ENCODE peak calls at places on chromosomes 4 and X, in nine cellular contexts. L is cardiac muscle cell, S is lower lobe of right lung, Q is colonic mucosa, W is SK-N-SH, P is astrocyte, N is brain microvascular endothelial cell, X is thoracic aorta, R is DND-41. E is an unnamed sample.

GRCh38 chr4:152014280-152014679 is 253.5 kb upstream of the GATB start:
- DNase-seq in L (no peak), S (no peak), Q (no peak), W (no peak), P (no peak), N (no peak), X (no peak), R (peak), E (no peak)

GRCh38 chr4:141563721-141564120 is 72.7 kb upstream of the IL15 start:
- DNase-seq in L (no peak), S (no peak), Q (no peak), W (no peak), P (no peak), N (no peak), X (no peak), R (no peak), E (no peak)

GRCh38 chr4:81052119-81053068 is 21.9 kb downstream of the BMP3 start:
- DNase-seq in L (peak), S (peak), Q (peak), W (peak), P (peak), N (peak), X (no peak), R (peak), E (peak)

GRCh38 chr4:187192266-187192665 is 468.6 kb upstream of the FAT1 start:
- DNase-seq in L (no peak), S (no peak), Q (no peak), W (no peak), P (no peak), N (no peak), X (no peak), R (no peak), E (no peak)

GRCh38 chr4:79232555-79232954 is 93.3 kb downstream of the NAA11 start:
- DNase-seq in L (peak), S (no peak), Q (no peak), W (no peak), P (no peak), N (peak), X (no peak), R (no peak), E (no peak)

GRCh38 chr4:168693750-168694470 is 197.1 kb downstream of the PALLD start:
- DNase-seq in L (no peak), S (no peak), Q (no peak), W (no peak), P (peak), N (no peak), X (no peak), R (no peak), E (no peak)

GRCh38 chrX:82370978-82371646 is 1137.0 kb upstream of the POU3F4 start:
- DNase-seq in L (no peak), S (no peak), Q (no peak), W (no peak), P (no peak), N (no peak), X (no peak), R (no peak), E (no peak)

GRCh38 chr4:42048394-42048793 is 58.1 kb downstream of the SLC30A9 start:
- DNase-seq in L (peak), S (no peak), Q (no peak), W (no peak), P (peak), N (peak), X (no peak), R (no peak), E (peak)

GRCh38 chr4:25107827-25108516 is 52.3 kb downstream of the SEPSECS start:
- DNase-seq in L (no peak), S (no peak), Q (no peak), W (no peak), P (no peak), N (no peak), X (no peak), R (no peak), E (no peak)

GRCh38 chrX:46306103-46306502 is 239.1 kb downstream of the ZNF674 start:
- DNase-seq in L (no peak), S (no peak), Q (no peak), W (no peak), P (no peak), N (no peak), X (no peak), R (no peak), E (no peak)

GRCh38 chrX:110430293-110431076 is 71.8 kb downstream of the RTL9 start:
- DNase-seq in L (no peak), S (no peak), Q (no peak), W (no peak), P (no peak), N (no peak), X (no peak), R (no peak), E (no peak)

GRCh38 chr4:98343640-98344039 is 82.5 kb downstream of the RAP1GDS1 start:
- DNase-seq in L (no peak), S (no peak), Q (no peak), W (no peak), P (no peak), N (no peak), X (no peak), R (no peak), E (no peak)

DNA sequence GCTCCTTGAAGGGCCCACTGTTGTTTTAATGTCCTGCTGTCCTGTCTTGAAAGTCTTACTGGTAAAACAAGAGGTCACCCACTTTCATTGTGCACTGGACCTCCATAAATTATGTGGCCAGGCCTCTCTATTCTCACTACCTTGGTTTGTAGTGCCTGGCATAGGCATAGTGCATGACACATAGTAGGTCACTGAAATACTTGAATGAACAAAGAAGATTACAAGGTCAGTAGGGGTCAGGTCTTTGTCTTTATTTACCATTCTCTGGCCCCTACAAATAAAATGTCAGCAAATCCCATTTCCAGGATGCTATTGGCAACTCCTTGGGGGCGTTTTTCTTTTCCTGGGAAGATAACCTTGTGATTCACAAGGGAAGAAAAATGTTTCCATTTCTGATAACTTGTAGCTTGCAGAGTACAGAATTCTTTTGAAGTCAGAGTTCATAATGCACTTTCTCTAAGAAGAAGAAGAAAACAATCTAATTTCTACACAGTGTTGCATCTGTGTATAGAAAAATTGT is 1.4 kb downstream of the PGM2 start:
- DNase-seq in L (peak), S (no peak), Q (no peak), W (no peak), P (no peak), N (no peak), X (no peak), R (no peak), E (no peak)
- H3K27ac ChIP-seq in L (no peak), S (no peak), Q (no peak), W (no peak), P (no peak), N (peak), X (no peak), R (no peak), E (no peak)

GRCh38 chrX:47562615-47563243 is 1.7 kb downstream of the ARAF start:
- DNase-seq in L (peak), S (no peak), Q (no peak), W (no peak), P (no peak), N (no peak), X (no peak), R (peak), E (no peak)
- TF ChIP-seq CTCF in L (peak), S (peak), Q (peak), W (peak), P (peak), N (peak), X (peak), R (peak), E (no peak)

DNA sequence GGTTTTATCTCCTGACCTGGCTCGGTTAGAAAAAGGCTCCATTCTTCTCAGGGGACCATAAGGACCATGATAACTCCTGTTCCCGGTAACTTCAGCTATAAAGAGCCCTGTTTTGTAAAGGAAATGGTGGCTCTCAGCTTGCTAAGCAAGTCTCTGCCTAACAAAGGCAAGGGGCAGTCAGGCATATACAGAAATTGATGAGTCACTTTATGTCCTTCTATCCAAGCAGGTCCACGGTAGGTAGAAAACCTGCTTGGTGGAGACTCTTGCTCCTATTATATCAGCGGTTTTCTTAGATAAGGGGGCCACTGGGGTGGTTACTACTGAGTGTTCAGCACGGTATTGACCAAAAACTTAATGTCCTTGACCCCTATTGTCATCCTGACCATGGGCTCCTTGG is 203.0 kb upstream of the KLF8 start:
- DNase-seq in L (no peak), S (no peak), Q (no peak), W (no peak), P (no peak), N (no peak), X (no peak), R (no peak), E (no peak)
- H3K27ac ChIP-seq in L (no peak), S (no peak), Q (no peak), W (no peak), P (no peak), N (no peak), X (no peak), R (no peak), E (no peak)

GRCh38 chrX:68090266-68090665 is 343.0 kb downstream of the OPHN1 start:
- DNase-seq in L (no peak), S (no peak), Q (no peak), W (no peak), P (no peak), N (no peak), X (no peak), R (no peak), E (no peak)
- TF ChIP-seq CTCF in L (no peak), S (no peak), Q (no peak), W (peak), P (no peak), N (peak), X (no peak), R (no peak), E (no peak)

DNA sequence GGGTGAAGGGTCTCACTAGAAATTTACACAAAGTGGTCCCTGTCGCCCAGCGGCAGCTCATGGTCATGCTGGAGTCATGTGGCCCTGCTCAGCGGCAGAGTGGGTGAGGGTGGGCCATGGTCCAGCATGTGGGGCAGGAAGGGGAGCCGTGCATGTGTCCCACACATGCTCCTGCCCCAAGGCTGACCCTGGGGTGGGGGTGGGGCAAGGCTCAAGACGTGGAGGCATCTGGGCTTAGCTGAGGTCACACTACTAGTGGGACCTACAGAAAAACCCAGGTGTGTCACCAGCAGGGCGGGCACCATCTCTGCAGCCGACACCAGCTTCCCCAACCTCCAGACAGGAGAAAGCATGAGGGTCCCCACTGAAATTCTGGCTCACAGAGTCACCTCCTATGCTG is 42.4 kb downstream of the EVC start:
- DNase-seq in L (no peak), S (no peak), Q (no peak), W (no peak), P (no peak), N (no peak), X (no peak), R (no peak), E (no peak)
- H3K27ac ChIP-seq in L (no peak), S (no peak), Q (no peak), W (peak), P (peak), N (peak), X (no peak), R (no peak), E (peak)